ENCODE peak calls at places on chromosomes 2 and 18, in four cellular contexts. C is heart right ventricle; D is ovary; A is CD8-positive, alpha-beta T cell. I is an unnamed sample.

GRCh38 chr2:214856116-214856515 is 46.6 kb upstream of the BARD1 start:
- DNase-seq in C (no peak), D (no peak), A (no peak), I (no peak)

GRCh38 chr2:38109732-38110181 is 33.8 kb upstream of the CYP1B1 start:
- DNase-seq in C (no peak), D (no peak), A (no peak), I (no peak)

GRCh38 chr18:59799383-59800015 is 100.3 kb upstream of the PMAIP1 start:
- DNase-seq in C (no peak), D (no peak), A (no peak), I (no peak)

GRCh38 chr18:2847341-2848144 is 737 bp downstream of the EMILIN2 start:
- DNase-seq in C (peak), D (peak), A (no peak), I (peak)

GRCh38 chr18:13370995-13371625 is 152.6 kb downstream of the LDLRAD4 start:
- DNase-seq in C (no peak), D (no peak), A (no peak), I (no peak)

GRCh38 chr2:112623913-112624777 is 21.6 kb upstream of the SLC20A1 start:
- DNase-seq in C (peak), D (no peak), A (peak), I (no peak)

GRCh38 chr2:121446647-121447241 is 83.9 kb upstream of the RNU4ATAC start:
- DNase-seq in C (no peak), D (no peak), A (no peak), I (no peak)

GRCh38 chr2:162821176-162821575 is 17.4 kb downstream of the KCNH7 start:
- DNase-seq in C (no peak), D (no peak), A (no peak), I (no peak)

GRCh38 chr2:212538156-212539144 is at the start of gene ERBB4:
- DNase-seq in C (peak), D (no peak), A (no peak), I (no peak)

GRCh38 chr2:19667536-19667949 is 234.2 kb downstream of the TTC32 start:
- DNase-seq in C (no peak), D (no peak), A (no peak), I (no peak)

GRCh38 chr2:234495076-234495800 is 1.6 kb downstream of the ARL4C start:
- DNase-seq in C (no peak), D (no peak), A (no peak), I (no peak)

GRCh38 chr2:26179446-26179907 is 6.6 kb downstream of the GAREM2 start:
- DNase-seq in C (no peak), D (no peak), A (no peak), I (no peak)

GRCh38 chr2:2571301-2572198 is 240.5 kb upstream of the MYT1L start:
- DNase-seq in C (no peak), D (no peak), A (no peak), I (no peak)

GRCh38 chr18:44744206-44745180 is 63.8 kb downstream of the SETBP1 start:
- DNase-seq in C (peak), D (peak), A (no peak), I (peak)

GRCh38 chr2:214244847-214245246 is 166.0 kb upstream of the VWC2L start:
- DNase-seq in C (no peak), D (no peak), A (no peak), I (no peak)

GRCh38 chr2:84297155-84297554 is 161.9 kb downstream of the SUCLG1 start:
- DNase-seq in C (no peak), D (no peak), A (no peak), I (no peak)

GRCh38 chr18:22473366-22473765 is 55.7 kb upstream of the CTAGE1 start:
- DNase-seq in C (no peak), D (no peak), A (no peak), I (no peak)

GRCh38 chr18:22470511-22471181 is 52.9 kb upstream of the CTAGE1 start:
- DNase-seq in C (no peak), D (no peak), A (no peak), I (no peak)

GRCh38 chr18:22469061-22469689 is 51.5 kb upstream of the CTAGE1 start:
- DNase-seq in C (no peak), D (no peak), A (no peak), I (no peak)

GRCh38 chr18:22470141-22470510 is 52.4 kb upstream of the CTAGE1 start:
- DNase-seq in C (no peak), D (no peak), A (no peak), I (no peak)

GRCh38 chr18:22471546-22472131 is 53.9 kb upstream of the CTAGE1 start:
- DNase-seq in C (peak), D (no peak), A (no peak), I (no peak)
- H3K27ac ChIP-seq in C (peak), D (no peak), A (no peak), I (no peak)

DNA sequence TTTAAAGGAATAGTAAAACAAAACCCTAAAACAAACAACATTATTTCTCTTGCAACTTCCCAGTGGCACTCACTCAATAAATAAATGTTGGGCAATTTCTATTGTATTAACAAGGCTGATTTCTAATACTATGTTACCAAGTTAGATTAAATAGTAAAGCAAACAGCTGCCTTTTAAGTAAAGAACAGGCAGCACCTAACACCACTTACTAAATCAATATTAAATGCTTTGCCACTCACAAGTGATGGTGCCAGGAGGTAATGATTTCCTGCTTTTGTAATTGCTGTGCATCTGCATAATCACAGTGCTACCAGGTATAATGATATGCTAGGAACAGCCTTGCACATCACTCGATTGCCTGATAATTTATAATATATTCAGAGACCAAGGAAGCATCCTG is 276.5 kb downstream of the NBAS start:
- DNase-seq in C (no peak), D (no peak), A (no peak), I (no peak)
- H3K4me3 ChIP-seq in C (no peak), D (no peak), A (no peak), I (no peak)

GRCh38 chr2:170715062-170715931 is at the start of gene SP5:
- DNase-seq in C (peak), D (peak), A (no peak), I (peak)

GRCh38 chr2:170717599-170717963 is 2.4 kb downstream of the SP5 start:
- DNase-seq in C (no peak), D (no peak), A (no peak), I (no peak)

GRCh38 chr2:170715932-170716777 is 1.0 kb downstream of the SP5 start:
- DNase-seq in C (peak), D (no peak), A (no peak), I (no peak)

GRCh38 chr2:170717991-170718589 is 3.0 kb downstream of the SP5 start:
- DNase-seq in C (no peak), D (no peak), A (no peak), I (no peak)

DNA sequence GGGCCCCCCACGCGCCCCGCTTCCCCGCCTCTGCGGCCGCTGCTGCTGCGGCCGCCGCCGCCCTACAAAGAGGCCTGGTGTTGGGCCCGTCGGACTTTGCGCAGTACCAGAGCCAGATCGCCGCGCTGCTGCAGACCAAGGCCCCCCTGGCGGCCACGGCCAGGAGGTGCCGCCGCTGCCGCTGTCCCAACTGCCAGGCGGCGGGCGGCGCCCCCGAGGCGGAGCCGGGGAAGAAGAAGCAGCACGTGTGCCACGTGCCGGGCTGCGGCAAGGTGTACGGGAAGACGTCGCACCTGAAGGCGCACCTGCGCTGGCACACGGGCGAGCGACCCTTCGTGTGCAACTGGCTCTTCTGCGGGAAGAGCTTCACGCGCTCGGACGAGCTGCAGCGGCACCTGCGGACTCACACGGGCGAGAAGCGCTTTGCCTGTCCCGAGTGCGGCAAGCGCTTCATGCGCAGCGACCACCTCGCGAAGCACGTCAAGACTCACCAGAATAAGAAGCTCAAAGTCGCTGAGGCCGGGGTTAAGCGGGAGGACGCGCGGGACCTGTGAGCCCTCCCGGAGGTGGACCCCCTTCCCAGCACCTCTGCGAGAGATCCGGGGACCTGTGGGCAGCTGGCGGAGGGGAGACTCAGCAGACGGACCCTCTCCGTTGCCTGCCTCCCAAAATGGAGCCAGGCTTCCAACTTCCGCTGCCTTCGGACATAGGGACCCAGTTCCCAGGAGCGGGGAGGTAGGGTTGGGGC is 1.9 kb downstream of the SP5 start:
- DNase-seq in C (peak), D (no peak), A (no peak), I (peak)
- TF ChIP-seq CTCF in C (peak), D (peak), A (peak), I (peak)

GRCh38 chr2:117065912-117066311 is 748.6 kb upstream of the DDX18 start:
- DNase-seq in C (no peak), D (no peak), A (no peak), I (no peak)
- H3K27ac ChIP-seq in C (no peak), D (no peak), A (no peak), I (no peak)

DNA sequence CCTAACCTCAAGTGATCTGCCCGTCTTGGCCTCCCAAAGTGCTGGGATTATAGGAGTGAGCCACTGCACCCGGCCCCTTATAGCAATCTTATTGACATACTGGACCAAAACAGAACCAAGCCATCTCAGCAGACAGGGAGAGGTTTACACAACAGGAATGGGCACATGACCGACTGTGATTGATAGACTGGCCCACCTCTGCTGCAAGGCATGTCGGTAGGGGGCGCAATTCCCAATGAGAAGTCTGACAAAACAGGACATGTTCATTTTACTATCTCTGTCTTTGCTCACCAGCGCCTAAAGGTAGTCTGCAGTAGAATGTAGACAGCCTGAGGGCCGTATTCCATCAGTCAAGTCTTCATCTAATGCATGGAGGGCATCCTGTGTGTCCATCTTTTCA is 2.0 kb downstream of the LYPD6B start:
- DNase-seq in C (no peak), D (no peak), A (peak), I (peak)
- H3K4me3 ChIP-seq in C (no peak), D (no peak), A (no peak), I (no peak)

DNA sequence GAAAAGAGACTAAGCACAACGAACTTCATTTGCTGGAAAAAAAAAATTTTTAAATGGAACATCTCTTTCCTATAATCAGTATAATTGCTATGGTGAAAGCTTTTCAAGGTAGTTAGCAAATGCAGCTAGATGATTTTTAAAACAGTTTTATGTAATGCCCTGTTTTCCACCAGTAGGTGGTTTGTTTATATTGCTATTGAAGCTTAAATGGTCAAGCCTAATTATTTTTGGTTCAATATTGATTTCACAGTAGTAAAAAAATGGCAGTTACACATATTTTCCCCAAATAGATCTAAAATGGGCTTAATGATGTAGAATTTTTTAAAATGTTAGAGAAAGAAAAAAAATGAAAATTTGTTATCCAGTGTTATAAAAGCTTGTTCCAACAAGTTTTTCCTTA is 70.2 kb downstream of the CDH19 start:
- DNase-seq in C (no peak), D (no peak), A (no peak), I (no peak)
- TF ChIP-seq CTCF in C (no peak), D (no peak), A (no peak), I (peak)

DNA sequence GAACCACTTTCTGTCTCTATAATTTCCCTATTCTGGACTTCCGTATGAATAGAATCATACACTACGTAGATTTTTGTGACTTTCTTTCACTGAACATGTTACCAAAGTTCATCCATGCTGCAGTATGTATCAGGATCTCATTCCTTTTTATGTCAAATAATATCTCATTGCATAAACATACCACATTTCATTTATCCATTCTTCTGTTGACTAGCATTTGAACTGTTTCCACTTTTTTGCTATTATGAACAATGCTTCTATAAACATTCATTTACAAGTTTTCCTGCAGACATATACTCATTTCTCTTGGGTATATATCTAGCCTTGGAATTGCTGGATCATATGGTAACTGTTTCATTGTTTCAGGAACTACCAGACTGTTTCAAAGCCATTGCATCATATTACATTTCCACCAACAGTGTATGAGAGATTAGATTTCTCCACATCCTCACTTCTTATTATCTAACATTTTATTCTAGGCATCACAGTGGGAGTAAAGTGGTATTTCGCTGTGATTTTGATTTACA is 186.2 kb downstream of the DYM start:
- DNase-seq in C (no peak), D (no peak), A (no peak), I (no peak)
- H3K27ac ChIP-seq in C (no peak), D (no peak), A (no peak), I (no peak)

GRCh38 chr2:210225461-210225798 is 183 bp upstream of the ACADL start:
- DNase-seq in C (no peak), D (no peak), A (no peak), I (no peak)
- H3K4me3 ChIP-seq in C (peak), D (peak), A (no peak), I (peak)

GRCh38 chr2:80969900-80970299 is 665.3 kb upstream of the LRRTM1 start:
- DNase-seq in C (no peak), D (no peak), A (no peak), I (no peak)

GRCh38 chr2:80968450-80968849 is 663.9 kb upstream of the LRRTM1 start:
- DNase-seq in C (no peak), D (no peak), A (no peak), I (no peak)
- TF ChIP-seq CTCF in C (no peak), D (no peak), A (no peak), I (no peak)